ENCODE peak calls at places on chromosome 7, in six cellular contexts. L, C, W, U, T and X are unnamed samples.

GRCh38 chr7:22833113-22833512 is 10.5 kb upstream of the TOMM7 start:
- DNase-seq in L (no peak), C (no peak), W (no peak), U (no peak), T (no peak), X (no peak)

GRCh38 chr7:86926732-86927131 is 132.7 kb downstream of the ELAPOR2 start:
- DNase-seq in L (peak; percentile 58), C (no peak), W (peak; percentile 49), U (no peak), T (no peak), X (peak; percentile 48)

GRCh38 chr7:117250801-117251200 is 72.1 kb downstream of the WNT2 start:
- DNase-seq in L (no peak), C (no peak), W (no peak), U (no peak), T (no peak), X (no peak)

GRCh38 chr7:157299613-157300405 is 37.0 kb upstream of the DNAJB6 start:
- DNase-seq in L (no peak), C (no peak), W (peak; percentile 87), U (no peak), T (no peak), X (peak; percentile 78)

GRCh38 chr7:67992287-67992686 is 995.7 kb downstream of the TYW1 start:
- DNase-seq in L (no peak), C (no peak), W (no peak), U (no peak), T (no peak), X (no peak)

GRCh38 chr7:47542051-47542450 is 39.9 kb downstream of the TNS3 start:
- DNase-seq in L (no peak), C (no peak), W (no peak), U (no peak), T (no peak), X (no peak)

GRCh38 chr7:3399858-3400257 is 98.8 kb downstream of the SDK1 start:
- DNase-seq in L (peak; percentile 6), C (no peak), W (peak; percentile 61), U (peak; percentile 91), T (no peak), X (peak; percentile 6)

GRCh38 chr7:94060772-94061171 is 56.6 kb upstream of the BET1 start:
- DNase-seq in L (no peak), C (no peak), W (no peak), U (no peak), T (no peak), X (peak; percentile 86)

GRCh38 chr7:131007439-131008330 is 273.7 kb upstream of the KLF14 start:
- DNase-seq in L (peak; percentile 71), C (no peak), W (peak; percentile 93), U (peak; percentile 71), T (no peak), X (peak; percentile 86)

GRCh38 chr7:37488163-37488759 is 39.6 kb upstream of the ELMO1 start:
- DNase-seq in L (peak; percentile 27), C (no peak), W (peak; percentile 7), U (peak; percentile 62), T (no peak), X (peak; percentile 77)

GRCh38 chr7:33710608-33711007 is 194.7 kb upstream of the BMPER start:
- DNase-seq in L (no peak), C (no peak), W (no peak), U (no peak), T (no peak), X (peak; percentile 60)

GRCh38 chr7:2710256-2710655 is 22.3 kb downstream of the AMZ1 start:
- DNase-seq in L (no peak), C (no peak), W (no peak), U (no peak), T (no peak), X (no peak)

GRCh38 chr7:105591522-105591921 is 10.2 kb upstream of the EFCAB10 start:
- DNase-seq in L (peak; percentile 46), C (no peak), W (no peak), U (no peak), T (no peak), X (no peak)

GRCh38 chr7:128194533-128195282 is 46.4 kb upstream of the LEP start:
- DNase-seq in L (no peak), C (no peak), W (no peak), U (peak; percentile 14), T (no peak), X (no peak)

GRCh38 chr7:78018541-78019456 is 220.2 kb downstream of the PHTF2 start:
- DNase-seq in L (peak; percentile 33), C (peak; percentile 0), W (peak; percentile 27), U (no peak), T (no peak), X (peak; percentile 69)

GRCh38 chr7:29900745-29901144 is 88.9 kb downstream of the SCRN1 start:
- DNase-seq in L (no peak), C (no peak), W (no peak), U (no peak), T (no peak), X (no peak)

GRCh38 chr7:91089382-91089963 is 174.8 kb upstream of the FZD1 start:
- DNase-seq in L (peak; percentile 60), C (no peak), W (peak; percentile 24), U (no peak), T (no peak), X (peak; percentile 50)

GRCh38 chr7:35991511-35992232 is 161.4 kb upstream of the EEPD1 start:
- DNase-seq in L (no peak), C (no peak), W (no peak), U (no peak), T (no peak), X (no peak)

GRCh38 chr7:66535414-66536329 is 93.0 kb upstream of the KCTD7 start:
- DNase-seq in L (no peak), C (no peak), W (no peak), U (no peak), T (no peak), X (no peak)

GRCh38 chr7:2708547-2709310 is 20.7 kb downstream of the AMZ1 start:
- DNase-seq in L (no peak), C (no peak), W (no peak), U (no peak), T (no peak), X (no peak)

GRCh38 chr7:39294022-39294421 is 272.2 kb upstream of the YAE1 start:
- DNase-seq in L (no peak), C (no peak), W (no peak), U (no peak), T (no peak), X (no peak)

GRCh38 chr7:47572101-47572460 is 9.8 kb downstream of the TNS3 start:
- DNase-seq in L (no peak), C (no peak), W (no peak), U (no peak), T (no peak), X (no peak)

GRCh38 chr7:137539111-137539715 is 195.7 kb upstream of the PTN start:
- DNase-seq in L (no peak), C (no peak), W (no peak), U (no peak), T (no peak), X (peak; percentile 38)

GRCh38 chr7:111083423-111083822 is 7.5 kb upstream of the LRRN3 start:
- DNase-seq in L (peak; percentile 68), C (peak; percentile 29), W (no peak), U (no peak), T (no peak), X (peak; percentile 36)

GRCh38 chr7:151150388-151150787 is 17.1 kb downstream of the GBX1 start:
- DNase-seq in L (no peak), C (no peak), W (no peak), U (no peak), T (no peak), X (no peak)

GRCh38 chr7:73974101-73974947 is 53.6 kb upstream of the ELN start:
- DNase-seq in L (no peak), C (no peak), W (no peak), U (no peak), T (no peak), X (no peak)

GRCh38 chr7:68107256-68107655 is 1110.6 kb downstream of the TYW1 start:
- DNase-seq in L (no peak), C (no peak), W (no peak), U (no peak), T (no peak), X (no peak)

GRCh38 chr7:26686448-26686981 is 177.9 kb downstream of the SKAP2 start:
- DNase-seq in L (peak; percentile 90), C (no peak), W (peak; percentile 54), U (peak; percentile 66), T (no peak), X (peak; percentile 66)

GRCh38 chr7:133020501-133020900 is 61.4 kb downstream of the CHCHD3 start:
- DNase-seq in L (no peak), C (no peak), W (no peak), U (no peak), T (no peak), X (no peak)